ENCODE peak calls at places on chromosomes 7 and 10, in four cellular contexts. Q is colonic mucosa, S is aorta, F is amniotic stem cell. H is an unnamed sample.

GRCh38 chr10:97061423-97061822 is 124.3 kb downstream of the SLIT1 start:
- DNase-seq in F (no peak), S (no peak), Q (no peak), H (no peak)

GRCh38 chr7:127973797-127974196 is 57.4 kb downstream of the LRRC4 start:
- DNase-seq in Q (no peak), S (no peak), F (no peak), H (no peak)

GRCh38 chr7:123460616-123461015 is 73.8 kb downstream of the IQUB start:
- DNase-seq in S (no peak), Q (no peak), F (no peak), H (no peak)

GRCh38 chr7:22420008-22420407 is 63.1 kb upstream of the RAPGEF5 start:
- DNase-seq in F (no peak), Q (no peak), S (no peak), H (no peak)

GRCh38 chr7:151131622-151132293 is 35.7 kb downstream of the GBX1 start:
- DNase-seq in F (no peak), S (peak; percentile 57), Q (no peak), H (no peak)

GRCh38 chr10:132665946-132666732 is 119.8 kb downstream of the NKX6-2 start:
- DNase-seq in Q (no peak), S (peak; percentile 20), F (peak; percentile 56), H (no peak)

GRCh38 chr7:57204411-57204811 is 72.2 kb upstream of the ZNF479 start:
- DNase-seq in Q (no peak), F (no peak), S (peak; percentile 39), H (no peak)

GRCh38 chr7:68246189-68246633 is 1249.6 kb downstream of the TYW1 start:
- DNase-seq in Q (no peak), S (no peak), F (no peak), H (no peak)

GRCh38 chr7:129958643-129959479 is 6.1 kb upstream of the UBE2H start:
- DNase-seq in F (peak; percentile 55), Q (peak; percentile 71), S (peak; percentile 74), H (peak; percentile 64)

GRCh38 chr7:139362302-139362701 is 2.6 kb downstream of the LUC7L2 start:
- DNase-seq in Q (no peak), S (no peak), F (no peak), H (no peak)

GRCh38 chr7:66145404-66145843 is 30.8 kb downstream of the CRCP start:
- DNase-seq in S (no peak), F (no peak), Q (peak; percentile 41), H (peak; percentile 67)

GRCh38 chr10:8009031-8009430 is 45.5 kb upstream of the GATA3 start:
- DNase-seq in Q (no peak), F (no peak), S (no peak), H (no peak)

GRCh38 chr10:96133135-96133534 is 3.0 kb downstream of the ZNF518A start:
- DNase-seq in Q (no peak), F (no peak), S (no peak), H (no peak)

GRCh38 chr10:78650122-78650521 is 418.6 kb upstream of the ZMIZ1 start:
- DNase-seq in S (no peak), Q (no peak), F (no peak), H (no peak)

GRCh38 chr7:83011954-83012353 is 150.7 kb downstream of the PCLO start:
- DNase-seq in Q (no peak), F (no peak), S (no peak), H (no peak)

GRCh38 chr10:6086375-6087233 is 2.2 kb upstream of the RBM17 start:
- DNase-seq in F (peak; percentile 74), Q (peak; percentile 92), S (peak; percentile 93), H (peak; percentile 92)

GRCh38 chr7:141265668-141266067 is 191.8 kb downstream of the TMEM178B start:
- DNase-seq in S (no peak), F (no peak), Q (no peak), H (no peak)

GRCh38 chr10:64594072-64594471 is 1072.9 kb downstream of the REEP3 start:
- DNase-seq in F (no peak), Q (no peak), S (no peak), H (no peak)

GRCh38 chr10:104351919-104352318 is 1.7 kb upstream of the CFAP58 start:
- DNase-seq in F (no peak), Q (no peak), S (no peak), H (no peak)

GRCh38 chr7:150428671-150429451 is 21.6 kb upstream of the GIMAP8 start:
- DNase-seq in S (no peak), F (peak; percentile 19), Q (peak; percentile 72), H (peak; percentile 63)

GRCh38 chr10:653991-654646 is 35.3 kb downstream of the DIP2C start:
- DNase-seq in S (no peak), Q (peak; percentile 69), F (no peak), H (no peak)

GRCh38 chr7:155115288-155115687 is 45.2 kb downstream of the HTR5A start:
- DNase-seq in Q (no peak), F (no peak), S (no peak), H (no peak)

GRCh38 chr7:151086802-151087246 is 549 bp downstream of the AGAP3 start:
- DNase-seq in S (no peak), Q (peak; percentile 47), F (no peak), H (no peak)

GRCh38 chr10:132487241-132488135 is 50.1 kb upstream of the INPP5A start:
- DNase-seq in Q (no peak), S (peak; percentile 67), F (no peak), H (peak; percentile 49)

GRCh38 chr10:43823237-43823605 is 174.5 kb upstream of the ZNF32 start:
- DNase-seq in F (no peak), Q (no peak), S (no peak), H (no peak)

GRCh38 chr7:47452715-47453092 is 129.2 kb downstream of the TNS3 start:
- DNase-seq in F (no peak), S (no peak), Q (no peak), H (peak; percentile 61)

GRCh38 chr7:128829391-128830166 is 627 bp upstream of the FLNC start:
- DNase-seq in S (peak; percentile 83), F (peak; percentile 50), Q (no peak), H (no peak)